ENCODE peak calls at places on chromosomes 16 and 17, in seven cellular contexts. A is K562, S is SK-N-SH, L is H1, Y is HCT116, O is HepG2, E is GM12878. X is an unnamed sample.

GRCh38 chr17:59492091-59492451 is 73.3 kb upstream of the DHX40 start:
- DNase-seq in A (no peak), S (no peak), L (no peak), Y (no peak), O (no peak), E (no peak), X (peak; percentile 84)

GRCh38 chr17:50173335-50173941 is 7.6 kb downstream of the SGCA start:
- DNase-seq in A (no peak), S (peak; percentile 72), L (no peak), Y (no peak), O (no peak), E (no peak), X (no peak)

GRCh38 chr17:41639492-41640473 is 15.4 kb upstream of the KRT17 start:
- DNase-seq in A (no peak), S (no peak), L (no peak), Y (no peak), O (peak; percentile 34), E (no peak), X (no peak)

GRCh38 chr17:4592240-4593005 is 8.1 kb downstream of the SMTNL2 start:
- DNase-seq in A (no peak), S (no peak), L (no peak), Y (no peak), O (no peak), E (no peak), X (no peak)

GRCh38 chr16:21166561-21166961 is 8.1 kb downstream of the LDAF1 start:
- DNase-seq in A (peak; percentile 13), S (no peak), L (no peak), Y (no peak), O (no peak), E (no peak), X (no peak)

GRCh38 chr17:78997881-78998280 is 11.7 kb downstream of the CANT1 start:
- DNase-seq in A (no peak), S (no peak), L (no peak), Y (no peak), O (no peak), E (no peak), X (no peak)

GRCh38 chr17:67487506-67487905 is 110.4 kb downstream of the PITPNC1 start:
- DNase-seq in A (no peak), S (no peak), L (no peak), Y (no peak), O (no peak), E (no peak), X (no peak)

GRCh38 chr17:2068101-2068518 is 13.2 kb downstream of the HIC1 start:
- DNase-seq in A (no peak), S (no peak), L (no peak), Y (no peak), O (no peak), E (no peak), X (no peak)

DNA sequence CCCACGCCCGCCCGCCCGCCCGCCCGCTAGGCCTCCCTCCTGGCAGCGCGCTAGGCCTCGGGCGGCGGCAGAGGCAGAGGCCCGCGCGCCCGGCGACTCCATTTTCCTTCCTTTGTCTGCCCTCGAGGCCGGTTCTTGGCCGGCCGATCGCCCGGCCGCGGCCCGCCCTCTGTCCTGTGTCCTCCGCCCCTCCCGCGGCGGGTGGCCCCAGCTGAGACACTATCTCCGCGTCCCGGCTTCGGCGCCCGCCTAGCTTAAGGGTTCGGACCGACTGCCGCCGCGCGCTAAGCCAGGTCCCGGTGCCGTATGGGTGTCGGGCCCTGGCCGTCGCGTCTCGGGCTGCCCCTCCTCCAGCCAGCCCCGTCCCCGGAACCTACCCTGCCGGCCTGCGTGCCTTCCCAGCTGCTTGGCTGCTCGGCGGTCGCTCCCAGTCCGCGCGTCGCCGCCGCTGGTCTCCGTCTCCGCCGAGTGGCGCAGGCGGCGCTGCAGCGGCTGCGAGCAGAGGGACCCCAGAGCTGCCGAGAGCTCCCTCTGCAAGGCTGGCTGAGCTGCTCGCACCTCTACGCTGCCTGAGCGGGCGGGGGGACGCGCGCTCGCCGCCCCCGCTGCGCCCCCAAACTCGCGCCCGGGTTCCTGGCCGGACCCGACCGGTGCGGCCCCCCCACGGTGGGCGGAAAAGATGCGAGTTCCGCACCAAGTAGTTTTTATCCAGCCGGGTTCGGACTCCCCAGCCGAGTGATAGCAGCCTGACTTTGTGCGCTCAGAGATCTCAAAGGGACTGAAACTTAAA is 787 bp downstream of the CTCF start:
- DNase-seq in A (peak; percentile 59), S (peak; percentile 76), L (peak; percentile 76), Y (peak; percentile 24), O (peak; percentile 40), E (no peak), X (peak; percentile 52)
- TF ChIP-seq JUND in A (no peak), S (no peak), L (no peak), Y (no peak), O (no peak), E (no peak), X (no peak)

GRCh38 chr17:38628441-38628840 is 22.7 kb upstream of the SRCIN1 start:
- DNase-seq in A (peak; percentile 85), S (peak; percentile 58), L (no peak), Y (peak; percentile 67), O (peak; percentile 89), E (no peak), X (peak; percentile 85)
- TF ChIP-seq JUND in A (no peak), S (no peak), L (no peak), Y (no peak), O (no peak), E (no peak), X (no peak)

DNA sequence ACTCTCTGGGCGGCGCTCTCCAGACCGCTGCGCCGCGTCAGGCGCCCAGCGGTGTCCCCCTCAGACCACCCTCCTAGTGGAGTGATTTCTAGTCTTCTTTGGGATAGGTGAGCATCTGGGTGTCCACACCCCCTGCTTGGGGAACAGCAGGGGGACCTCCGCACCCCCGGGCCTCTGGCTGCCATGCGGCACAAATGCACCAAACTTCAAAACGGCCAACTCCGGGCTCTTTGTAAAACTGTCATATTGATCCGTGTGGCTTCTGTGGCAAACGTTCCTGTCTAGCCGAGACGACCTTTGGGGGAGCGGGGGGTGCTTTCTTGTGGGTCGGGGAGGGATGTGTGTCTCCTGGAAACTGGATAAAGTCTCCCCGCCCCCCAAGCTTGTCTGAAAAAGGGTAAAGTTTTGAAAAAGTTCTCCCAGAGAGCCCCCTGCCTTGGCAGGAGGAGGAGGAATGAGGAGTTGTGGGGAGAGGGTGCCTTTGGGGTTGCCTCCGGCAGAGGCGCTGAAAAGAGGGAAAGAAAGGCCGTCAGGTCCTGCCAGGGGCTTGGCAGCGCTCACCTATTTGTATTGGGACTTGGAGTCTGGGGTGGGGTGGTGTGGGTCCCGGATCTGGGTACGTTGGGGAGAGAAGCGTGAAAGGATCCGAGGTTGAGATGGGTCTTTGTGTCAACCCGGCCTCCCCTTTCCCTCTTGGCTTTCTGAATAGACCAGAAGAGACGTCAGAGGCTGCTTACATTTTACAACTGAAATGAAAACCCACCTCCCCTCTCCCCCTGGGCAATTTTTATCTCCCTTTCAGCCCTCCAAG is 2.2 kb upstream of the CHD3 start:
- DNase-seq in A (peak; percentile 21), S (peak; percentile 44), L (peak; percentile 59), Y (no peak), O (no peak), E (no peak), X (peak; percentile 46)
- TF ChIP-seq JUND in A (no peak), S (no peak), L (no peak), Y (no peak), O (no peak), E (no peak), X (no peak)

DNA sequence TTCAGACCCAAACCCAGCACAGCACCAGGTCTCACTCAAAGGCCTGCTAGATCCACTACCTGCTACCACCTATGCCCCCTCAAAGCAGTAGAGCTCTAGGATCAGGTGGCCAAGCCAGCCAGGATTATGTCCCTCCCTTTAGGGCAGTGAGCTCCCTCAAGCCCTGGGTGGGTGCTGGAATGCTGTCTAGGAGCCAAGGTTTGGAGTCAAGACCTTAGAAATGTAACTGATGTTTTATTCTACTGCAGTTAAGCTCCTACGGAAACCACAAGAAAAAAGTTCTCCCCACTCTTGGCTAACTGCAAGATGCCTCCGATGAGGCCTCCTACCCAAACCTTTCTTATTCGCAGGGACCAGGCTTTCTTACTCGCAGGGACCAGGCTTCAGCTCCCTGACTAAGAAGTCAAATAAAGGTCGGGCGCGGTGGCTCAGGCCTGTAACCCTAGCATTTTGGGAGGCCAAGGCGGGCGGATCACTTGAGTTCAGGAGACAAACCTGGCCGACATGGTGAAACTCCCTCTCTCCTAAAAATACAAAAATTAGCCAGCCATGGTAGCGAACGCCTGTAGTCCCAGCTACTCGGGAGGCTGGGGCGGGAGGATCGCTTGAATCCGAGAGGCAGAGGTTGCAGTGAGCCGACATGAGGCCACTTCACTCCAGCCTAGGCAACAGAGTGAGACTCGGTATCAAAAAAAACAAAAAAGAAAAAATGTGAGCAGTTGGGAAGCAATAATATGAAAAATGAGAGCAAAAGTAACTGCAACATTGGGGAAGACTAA is 31.8 kb upstream of the ARL4D start:
- DNase-seq in A (no peak), S (no peak), L (peak; percentile 54), Y (no peak), O (no peak), E (no peak), X (no peak)
- TF ChIP-seq JUND in A (no peak), S (no peak), L (no peak), Y (no peak), O (no peak), E (no peak), X (no peak)

GRCh38 chr17:70022175-70022574 is 52.9 kb upstream of the KCNJ16 start:
- DNase-seq in A (no peak), S (no peak), L (no peak), Y (no peak), O (no peak), E (no peak), X (no peak)
- TF ChIP-seq JUND in A (no peak), S (no peak), L (no peak), Y (no peak), O (no peak), E (no peak), X (no peak)

DNA sequence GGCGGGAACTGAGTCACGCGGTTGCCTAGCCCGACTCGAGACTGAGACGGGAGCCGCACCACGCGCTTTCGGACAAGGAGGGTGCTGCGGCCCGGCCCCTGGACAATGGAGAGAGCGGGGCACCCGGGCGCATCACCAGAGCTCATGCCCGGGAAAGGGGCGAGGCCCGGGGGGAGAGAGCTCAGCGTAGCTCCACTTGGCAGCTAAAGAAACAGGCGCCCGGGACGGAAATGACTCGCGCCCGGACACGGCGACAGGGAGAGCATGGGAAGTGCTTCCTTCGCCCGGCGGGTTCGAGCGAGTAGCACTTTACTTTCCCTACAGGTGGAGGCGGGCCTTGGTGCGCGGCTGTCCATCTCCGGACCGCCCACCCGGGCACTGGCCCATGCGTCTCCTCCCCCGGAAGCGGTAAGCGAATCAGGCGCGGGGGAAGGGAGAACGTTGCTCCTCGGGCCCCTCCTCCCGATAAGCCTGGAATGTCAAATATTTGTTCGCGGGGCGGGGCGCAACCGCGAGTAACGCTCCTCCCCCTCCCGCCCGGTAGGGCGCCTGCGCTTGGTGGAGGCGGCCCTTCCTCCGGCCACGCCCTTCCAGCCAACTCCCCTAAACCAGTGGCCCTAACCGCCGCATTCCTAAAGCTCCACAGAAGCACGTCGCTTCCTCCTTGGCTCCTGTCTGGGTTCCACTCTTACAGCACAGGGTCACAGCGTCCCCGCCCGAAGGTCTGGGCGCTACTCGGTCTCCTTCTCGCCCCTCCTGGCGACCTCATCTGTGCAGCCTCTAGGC is 1.5 kb upstream of the ESRP2 start:
- DNase-seq in A (no peak), S (peak; percentile 99), L (peak; percentile 99), Y (peak; percentile 96), O (peak; percentile 98), E (peak; percentile 86), X (peak; percentile 99)
- TF ChIP-seq JUND in A (no peak), S (no peak), L (no peak), Y (no peak), O (no peak), E (no peak), X (peak; percentile 69)

X was measured in T47D.